ENCODE peak calls at places on chromosomes 11 and 22, in nine cellular contexts. Y is cardiac muscle cell, A is upper lobe of left lung, M is body of pancreas, X is GM23338, N is sigmoid colon, C is psoas muscle, E is uterus, D is suprapubic skin. W is an unnamed sample. For H3K36me3, the result is how much of the 10 kb centered on the place peaks cover.

GRCh38 chr11:70735976-70736375 is 337.6 kb downstream of the CTTN start:
- DNase-seq in Y (no peak), A (no peak), M (no peak), X (no peak), N (no peak), C (no peak), E (no peak), D (no peak), W (no peak)

GRCh38 chr11:22079133-22079847 is 113.6 kb upstream of the ANO5 start:
- DNase-seq in Y (peak), A (no peak), M (peak), X (no peak), N (no peak), C (no peak), E (no peak), D (no peak), W (no peak)

GRCh38 chr22:30424471-30425326 is 869 bp upstream of the MTFP1 start:
- DNase-seq in Y (peak), A (no peak), M (no peak), X (peak), N (no peak), C (no peak), E (peak), D (no peak), W (no peak)

GRCh38 chr11:109680127-109680526 is 258.1 kb downstream of the C11orf87 start:
- DNase-seq in Y (no peak), A (no peak), M (no peak), X (no peak), N (no peak), C (no peak), E (no peak), D (no peak), W (no peak)

GRCh38 chr11:70532066-70532440 is 133.7 kb downstream of the CTTN start:
- DNase-seq in Y (peak), A (no peak), M (no peak), X (peak), N (no peak), C (no peak), E (no peak), D (no peak), W (no peak)

GRCh38 chr11:112734207-112734606 is 227.0 kb upstream of the NCAM1 start:
- DNase-seq in Y (peak), A (no peak), M (no peak), X (peak), N (no peak), C (no peak), E (no peak), D (no peak), W (no peak)

GRCh38 chr11:70732493-70733206 is 334.3 kb downstream of the CTTN start:
- DNase-seq in Y (no peak), A (no peak), M (no peak), X (no peak), N (no peak), C (no peak), E (no peak), D (no peak), W (no peak)

GRCh38 chr11:119367661-119368120 is 13.8 kb downstream of the USP2 start:
- DNase-seq in Y (no peak), A (no peak), M (no peak), X (no peak), N (no peak), C (no peak), E (peak), D (no peak), W (no peak)

GRCh38 chr11:82038151-82038550 is 695.5 kb downstream of the FAM181B start:
- DNase-seq in Y (no peak), A (no peak), M (no peak), X (no peak), N (no peak), C (no peak), E (no peak), D (no peak), W (no peak)

GRCh38 chr11:120929664-120930154 is 94.2 kb upstream of the TBCEL start:
- DNase-seq in Y (peak), A (peak), M (peak), X (peak), N (no peak), C (no peak), E (no peak), D (no peak), W (no peak)

GRCh38 chr11:130865091-130865771 is 51.0 kb downstream of the SNX19 start:
- DNase-seq in Y (peak), A (no peak), M (no peak), X (peak), N (no peak), C (peak), E (no peak), D (no peak), W (peak)

GRCh38 chr22:37631448-37632173 is 7.9 kb upstream of the SH3BP1 start:
- DNase-seq in Y (no peak), A (no peak), M (no peak), X (no peak), N (no peak), C (no peak), E (no peak), D (peak), W (no peak)

GRCh38 chr22:37266581-37267127 is 15.7 kb upstream of the CYTH4 start:
- DNase-seq in Y (no peak), A (no peak), M (no peak), X (no peak), N (no peak), C (no peak), E (no peak), D (no peak), W (no peak)

GRCh38 chr11:134164490-134165370 is 59.0 kb downstream of the NCAPD3 start:
- DNase-seq in Y (no peak), A (no peak), M (no peak), X (peak), N (no peak), C (no peak), E (no peak), D (no peak), W (no peak)

GRCh38 chr11:112539741-112540140 is 279.1 kb upstream of the PLET1 start:
- DNase-seq in Y (no peak), A (no peak), M (no peak), X (no peak), N (no peak), C (no peak), E (no peak), D (no peak), W (no peak)

GRCh38 chr11:69294621-69295078 is 695 bp downstream of the MYEOV start:
- DNase-seq in Y (no peak), A (no peak), M (no peak), X (no peak), N (no peak), C (no peak), E (no peak), D (no peak), W (no peak)

GRCh38 chr11:76129729-76130128 is 76.6 kb downstream of the WNT11 start:
- DNase-seq in Y (no peak), A (no peak), M (no peak), X (no peak), N (no peak), C (no peak), E (no peak), D (no peak), W (no peak)

GRCh38 chr11:118565062-118565461 is 669 bp downstream of the IFT46 start:
- DNase-seq in Y (no peak), A (no peak), M (no peak), X (peak), N (no peak), C (peak), E (peak), D (no peak), W (peak)

GRCh38 chr11:1336836-1337646 is 27.6 kb upstream of the TOLLIP start:
- DNase-seq in Y (peak), A (no peak), M (peak), X (peak), N (peak), C (peak), E (peak), D (peak), W (no peak)

GRCh38 chr11:12845739-12846358 is 163.3 kb upstream of the RASSF10 start:
- DNase-seq in Y (peak), A (no peak), M (peak), X (peak), N (peak), C (no peak), E (no peak), D (no peak), W (no peak)

GRCh38 chr22:37519268-37520195 is at the start of gene CARD10:
- DNase-seq in Y (peak), A (no peak), M (no peak), X (peak), N (no peak), C (no peak), E (no peak), D (no peak), W (no peak)

GRCh38 chr22:20438678-20439492 is 1.3 kb upstream of the SCARF2 start:
- DNase-seq in Y (peak), A (no peak), M (no peak), X (peak), N (peak), C (no peak), E (no peak), D (peak), W (peak)

GRCh38 chr11:77120571-77120970 is 7.5 kb upstream of the MYO7A start:
- DNase-seq in Y (no peak), A (no peak), M (no peak), X (no peak), N (no peak), C (no peak), E (no peak), D (no peak), W (no peak)

GRCh38 chr11:113014731-113015455 is 53.7 kb downstream of the NCAM1 start:
- DNase-seq in Y (peak), A (no peak), M (peak), X (peak), N (peak), C (peak), E (peak), D (no peak), W (no peak)

GRCh38 chr11:120546312-120547205 is 35.0 kb downstream of the GRIK4 start:
- DNase-seq in Y (no peak), A (peak), M (peak), X (peak), N (no peak), C (peak), E (peak), D (peak), W (peak)

GRCh38 chr22:45475876-45476514 is 26.7 kb upstream of the FBLN1 start:
- DNase-seq in Y (no peak), A (no peak), M (no peak), X (no peak), N (no peak), C (no peak), E (no peak), D (peak), W (no peak)

GRCh38 chr11:75275581-75275980 is 35.0 kb downstream of the TPBGL start:
- DNase-seq in Y (no peak), A (peak), M (peak), X (peak), N (peak), C (no peak), E (no peak), D (no peak), W (peak)

GRCh38 chr22:42902875-42903510 is 45.9 kb upstream of the ARFGAP3 start:
- DNase-seq in Y (peak), A (no peak), M (no peak), X (peak), N (peak), C (no peak), E (peak), D (no peak), W (no peak)

GRCh38 chr11:61601512-61601911 is 20.6 kb upstream of the SYT7 start:
- DNase-seq in Y (no peak), A (no peak), M (peak), X (no peak), N (no peak), C (no peak), E (no peak), D (no peak), W (no peak)

GRCh38 chr11:115912484-115912945 is 408.3 kb upstream of the CADM1 start:
- DNase-seq in Y (peak), A (no peak), M (peak), X (peak), N (no peak), C (no peak), E (no peak), D (no peak), W (no peak)
- TF ChIP-seq CTCF in Y (no peak), A (no peak), M (peak), X (peak), N (no peak), C (peak), E (no peak), D (no peak), W (no peak)

GRCh38 chr11:6457581-6458320 is 16.0 kb downstream of the TRIM3 start:
- DNase-seq in Y (no peak), A (no peak), M (no peak), X (no peak), N (no peak), C (no peak), E (no peak), D (no peak), W (no peak)

GRCh38 chr11:6453152-6453551 is 12.4 kb upstream of the HPX start:
- DNase-seq in Y (no peak), A (no peak), M (no peak), X (no peak), N (no peak), C (no peak), E (no peak), D (no peak), W (no peak)

GRCh38 chr11:6456361-6457073 is 15.7 kb upstream of the HPX start:
- DNase-seq in Y (no peak), A (no peak), M (no peak), X (no peak), N (no peak), C (no peak), E (no peak), D (no peak), W (no peak)

GRCh38 chr11:6452219-6452618 is 11.4 kb upstream of the HPX start:
- DNase-seq in Y (no peak), A (no peak), M (no peak), X (no peak), N (no peak), C (no peak), E (no peak), D (no peak), W (no peak)

GRCh38 chr11:6455070-6455469 is 14.3 kb upstream of the HPX start:
- DNase-seq in Y (no peak), A (no peak), M (no peak), X (no peak), N (no peak), C (no peak), E (no peak), D (no peak), W (no peak)
- H3K36me3 ChIP-seq in Y (under half), A (under half), M (under half), X (under half), N (half or more), C (under half), E (under half), D (half or more), W (half or more)

GRCh38 chr11:65711785-65712632 is at the start of gene KAT5:
- DNase-seq in Y (peak), A (peak), M (peak), X (peak), N (peak), C (peak), E (peak), D (peak), W (peak)
- TF ChIP-seq CTCF in Y (peak), A (peak), M (peak), X (peak), N (peak), C (peak), E (peak), D (peak), W (peak)

DNA sequence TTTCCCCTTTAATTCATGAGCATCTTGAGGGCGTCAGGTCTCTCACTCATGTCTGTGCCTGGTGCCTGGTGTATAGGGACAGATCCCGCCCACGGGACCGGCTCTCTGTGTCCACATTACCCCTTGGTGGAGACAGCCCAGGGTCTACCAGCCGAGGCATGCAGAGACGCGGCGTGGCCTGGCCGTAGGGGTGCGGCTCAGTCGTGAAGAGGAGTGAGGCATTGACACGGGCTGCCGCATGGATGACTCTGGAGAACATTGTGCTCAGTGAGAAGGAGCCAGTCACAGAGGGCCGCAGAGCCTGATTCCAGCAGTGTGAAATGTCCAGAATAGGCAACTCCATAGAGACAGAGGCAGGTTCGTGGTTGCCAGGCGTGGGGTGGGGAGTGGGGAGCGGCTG is 209.8 kb downstream of the TBC1D22A start:
- DNase-seq in Y (no peak), A (no peak), M (no peak), X (no peak), N (peak), C (no peak), E (no peak), D (no peak), W (no peak)
- H3K36me3 ChIP-seq in Y (under half), A (under half), M (under half), X (under half), N (under half), C (under half), E (under half), D (under half), W (under half)

GRCh38 chr22:35756722-35757121 is 39.0 kb downstream of the APOL5 start:
- DNase-seq in Y (no peak), A (no peak), M (no peak), X (no peak), N (no peak), C (no peak), E (no peak), D (no peak), W (no peak)

GRCh38 chr22:35752833-35753189 is 35.1 kb downstream of the APOL5 start:
- DNase-seq in Y (no peak), A (no peak), M (no peak), X (no peak), N (no peak), C (no peak), E (no peak), D (no peak), W (no peak)

GRCh38 chr22:35754761-35755160 is 37.1 kb downstream of the APOL5 start:
- DNase-seq in Y (no peak), A (no peak), M (no peak), X (no peak), N (no peak), C (no peak), E (no peak), D (no peak), W (no peak)

GRCh38 chr22:35749808-35750207 is 32.1 kb downstream of the APOL5 start:
- DNase-seq in Y (peak), A (no peak), M (no peak), X (no peak), N (no peak), C (no peak), E (no peak), D (no peak), W (no peak)

DNA sequence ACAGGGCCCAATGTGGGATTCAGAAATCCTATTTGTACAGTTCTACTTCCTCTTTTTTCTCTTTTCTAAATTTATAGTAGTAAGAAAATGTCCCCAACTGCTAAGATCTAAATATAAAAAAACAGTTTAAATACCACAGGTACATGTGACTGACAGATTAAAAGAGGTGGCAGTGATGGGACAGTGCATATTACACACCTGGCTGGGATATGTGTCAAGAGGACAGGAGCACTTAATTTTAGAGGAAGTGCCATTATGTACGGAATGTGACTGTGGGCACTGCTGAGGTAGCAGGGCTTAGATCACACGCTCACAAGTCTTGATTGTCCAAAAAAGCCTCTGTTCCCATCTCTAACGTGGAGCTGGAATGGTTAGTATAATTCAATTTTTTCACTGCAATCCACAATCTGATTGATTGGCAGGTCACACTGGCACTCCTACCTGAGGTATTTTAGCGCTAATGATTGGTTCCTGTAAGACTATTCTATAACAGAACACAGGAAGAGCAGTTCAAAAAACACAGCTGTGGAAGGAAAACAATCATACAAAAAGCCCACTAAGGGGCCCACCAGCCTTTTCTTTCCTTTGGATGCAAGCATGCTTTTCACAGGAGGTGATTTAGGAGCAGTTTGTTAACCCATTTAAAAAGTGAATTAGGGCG is 34.6 kb downstream of the APOL5 start:
- DNase-seq in Y (no peak), A (no peak), M (no peak), X (peak), N (no peak), C (no peak), E (no peak), D (no peak), W (no peak)
- TF ChIP-seq CTCF in Y (no peak), A (no peak), M (no peak), X (no peak), N (no peak), C (no peak), E (no peak), D (no peak), W (no peak)

GRCh38 chr11:64319421-64319761 is 1.5 kb downstream of the PRDX5 start:
- DNase-seq in Y (no peak), A (peak), M (no peak), X (no peak), N (peak), C (no peak), E (no peak), D (no peak), W (peak)

GRCh38 chr11:64318694-64319420 is 936 bp downstream of the PRDX5 start:
- DNase-seq in Y (no peak), A (no peak), M (no peak), X (peak), N (peak), C (no peak), E (no peak), D (no peak), W (no peak)

GRCh38 chr11:64314805-64315561 is 2.4 kb downstream of the TRMT112 start:
- DNase-seq in Y (no peak), A (no peak), M (no peak), X (no peak), N (no peak), C (no peak), E (no peak), D (no peak), W (no peak)

GRCh38 chr11:64317961-64318693 is at the start of gene PRDX5:
- DNase-seq in Y (peak), A (peak), M (peak), X (peak), N (peak), C (peak), E (peak), D (peak), W (peak)

GRCh38 chr11:64317325-64317960 is at the start of gene TRMT112:
- DNase-seq in Y (peak), A (peak), M (peak), X (peak), N (peak), C (peak), E (peak), D (peak), W (peak)
- H3K36me3 ChIP-seq in Y (under half), A (under half), M (under half), X (under half), N (under half), C (under half), E (under half), D (under half), W (under half)

GRCh38 chr22:33114570-33114969 is 56.4 kb upstream of the SYN3 start:
- DNase-seq in Y (no peak), A (no peak), M (no peak), X (no peak), N (no peak), C (no peak), E (no peak), D (no peak), W (no peak)
- TF ChIP-seq CTCF in Y (no peak), A (no peak), M (no peak), X (no peak), N (no peak), C (no peak), E (no peak), D (no peak), W (no peak)

DNA sequence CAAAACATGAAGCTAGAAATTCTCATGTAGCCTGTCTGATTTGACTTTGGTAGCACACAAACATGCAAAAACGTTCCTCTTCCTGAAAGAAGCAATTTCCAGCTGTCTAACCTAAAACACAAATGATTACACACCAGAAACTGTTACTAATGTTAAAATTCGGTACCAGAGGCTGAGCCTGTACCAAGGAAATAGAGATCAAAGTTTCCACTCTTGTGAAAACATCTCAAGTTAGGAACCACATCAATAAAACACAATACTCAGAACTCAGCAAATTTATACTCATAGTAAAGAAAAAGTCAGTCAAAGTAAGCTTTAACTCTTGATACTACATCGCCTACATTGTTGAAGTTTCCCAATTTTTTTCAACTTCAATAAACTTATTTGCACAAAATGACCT is 107.8 kb downstream of the FCHSD2 start:
- DNase-seq in Y (no peak), A (no peak), M (no peak), X (no peak), N (no peak), C (no peak), E (no peak), D (no peak), W (no peak)
- H3K36me3 ChIP-seq in Y (under half), A (under half), M (under half), X (under half), N (under half), C (under half), E (under half), D (under half), W (under half)